ENCODE peak calls at places on chromosomes 1 and 21, in eight cellular contexts. S is IMR-90; I is MCF 10A; X is ovary; V is GM23338; P is dorsolateral prefrontal cortex; D is CD8-positive, alpha-beta T cell; N is astrocyte of the cerebellum. W is an unnamed sample.

GRCh38 chr1:90717665-90718410 is 736 bp upstream of the BARHL2 start:
- DNase-seq in S (peak; percentile 5), I (no peak), X (no peak), V (peak; percentile 89), P (no peak), D (no peak), N (no peak), W (peak; percentile 87)

GRCh38 chr1:194517567-194517966 is 1331.2 kb upstream of the B3GALT2 start:
- DNase-seq in S (no peak), I (no peak), X (no peak), V (no peak), P (no peak), D (no peak), N (no peak), W (no peak)

GRCh38 chr1:25031966-25032667 is 102.0 kb upstream of the RUNX3 start:
- DNase-seq in S (peak; percentile 63), I (peak; percentile 79), X (no peak), V (no peak), P (no peak), D (peak; percentile 41), N (no peak), W (no peak)

GRCh38 chr1:28096210-28097099 is 8.0 kb upstream of the EYA3 start:
- DNase-seq in S (no peak), I (no peak), X (no peak), V (no peak), P (no peak), D (no peak), N (no peak), W (no peak)

GRCh38 chr1:177567393-177567792 is 396.6 kb downstream of the BRINP2 start:
- DNase-seq in S (peak; percentile 8), I (peak; percentile 47), X (no peak), V (peak; percentile 58), P (no peak), D (no peak), N (no peak), W (no peak)

GRCh38 chr1:31335007-31335406 is 37.9 kb downstream of the FABP3 start:
- DNase-seq in S (peak; percentile 46), I (peak; percentile 51), X (no peak), V (peak; percentile 65), P (no peak), D (no peak), N (peak; percentile 19), W (no peak)

GRCh38 chr21:43921602-43921978 is 56.6 kb downstream of the AGPAT3 start:
- DNase-seq in S (no peak), I (no peak), X (no peak), V (peak; percentile 47), P (no peak), D (peak; percentile 24), N (no peak), W (no peak)

GRCh38 chr1:15610167-15610566 is 7.1 kb upstream of the DDI2 start:
- DNase-seq in S (no peak), I (no peak), X (no peak), V (no peak), P (no peak), D (no peak), N (no peak), W (no peak)

GRCh38 chr1:206490643-206491421 is 16.5 kb upstream of the RASSF5 start:
- DNase-seq in S (peak; percentile 62), I (no peak), X (no peak), V (no peak), P (no peak), D (no peak), N (no peak), W (no peak)

GRCh38 chr1:28971980-28972771 is 57.8 kb downstream of the EPB41 start:
- DNase-seq in S (peak; percentile 96), I (peak; percentile 64), X (no peak), V (no peak), P (no peak), D (no peak), N (peak; percentile 72), W (no peak)

GRCh38 chr21:45322960-45323461 is 35.3 kb upstream of the POFUT2 start:
- DNase-seq in S (no peak), I (peak; percentile 52), X (peak; percentile 79), V (no peak), P (peak; percentile 41), D (no peak), N (no peak), W (no peak)

GRCh38 chr1:221076467-221076866 is 197.2 kb downstream of the HLX start:
- DNase-seq in S (no peak), I (no peak), X (no peak), V (no peak), P (no peak), D (no peak), N (no peak), W (no peak)

GRCh38 chr1:25037174-25038074 is 107.3 kb upstream of the RUNX3 start:
- DNase-seq in S (peak; percentile 13), I (peak; percentile 62), X (no peak), V (peak; percentile 80), P (no peak), D (peak; percentile 59), N (no peak), W (no peak)

GRCh38 chr1:245166471-245166885 is 11.7 kb downstream of the KIF26B start:
- DNase-seq in S (peak; percentile 17), I (no peak), X (no peak), V (peak; percentile 16), P (no peak), D (no peak), N (no peak), W (no peak)

GRCh38 chr1:206631085-206631509 is 4.2 kb upstream of the DYRK3 start:
- DNase-seq in S (peak; percentile 93), I (peak; percentile 76), X (peak; percentile 69), V (peak; percentile 96), P (no peak), D (no peak), N (peak; percentile 78), W (no peak)

GRCh38 chr1:235923466-235924008 is 56.8 kb upstream of the LYST start:
- DNase-seq in S (peak; percentile 79), I (no peak), X (no peak), V (no peak), P (no peak), D (peak; percentile 19), N (no peak), W (no peak)

GRCh38 chr1:10338611-10339010 is 60.3 kb upstream of the PGD start:
- DNase-seq in S (no peak), I (no peak), X (no peak), V (no peak), P (no peak), D (no peak), N (no peak), W (no peak)

GRCh38 chr1:66335859-66336640 is 197.9 kb upstream of the SGIP1 start:
- DNase-seq in S (peak; percentile 61), I (peak; percentile 60), X (no peak), V (peak; percentile 38), P (peak; percentile 48), D (peak; percentile 41), N (no peak), W (no peak)

GRCh38 chr1:244054247-244054923 is 3.3 kb downstream of the ZBTB18 start:
- DNase-seq in S (no peak), I (no peak), X (no peak), V (no peak), P (no peak), D (no peak), N (no peak), W (no peak)

GRCh38 chr1:33410091-33410701 is 20.7 kb downstream of the PHC2 start:
- DNase-seq in S (peak; percentile 60), I (no peak), X (no peak), V (peak; percentile 32), P (no peak), D (no peak), N (no peak), W (no peak)

GRCh38 chr1:30920827-30921226 is 12.3 kb upstream of the SDC3 start:
- DNase-seq in S (no peak), I (no peak), X (no peak), V (no peak), P (no peak), D (no peak), N (no peak), W (no peak)

GRCh38 chr1:45750298-45751038 is at the start of gene IPP:
- DNase-seq in S (peak; percentile 97), I (peak; percentile 97), X (peak; percentile 98), V (peak; percentile 98), P (peak; percentile 90), D (peak; percentile 87), N (peak; percentile 89), W (peak; percentile 91)
- TF ChIP-seq CTCF in S (peak; percentile 31), I (no peak), X (no peak), V (no peak), P (peak; percentile 61), D (no peak), N (peak; percentile 16), W (no peak)

GRCh38 chr1:186244825-186245224 is 130.2 kb downstream of the TPR start:
- DNase-seq in S (no peak), I (peak; percentile 18), X (no peak), V (peak; percentile 68), P (no peak), D (no peak), N (no peak), W (no peak)
- TF ChIP-seq CTCF in S (peak; percentile 17), I (no peak), X (no peak), V (peak; percentile 54), P (no peak), D (no peak), N (no peak), W (peak; percentile 14)

GRCh38 chr21:25607812-25608737 is 794 bp upstream of the MRPL39 start:
- DNase-seq in S (peak; percentile 83), I (peak; percentile 85), X (peak; percentile 80), V (peak; percentile 92), P (peak; percentile 73), D (peak; percentile 65), N (peak; percentile 73), W (peak; percentile 25)
- TF ChIP-seq CTCF in S (peak; percentile 98), I (peak; percentile 84), X (peak; percentile 87), V (peak; percentile 96), P (peak; percentile 93), D (peak; percentile 90), N (peak; percentile 93), W (peak; percentile 91)

GRCh38 chr1:111476214-111476613 is 2.4 kb downstream of the C1orf162 start:
- DNase-seq in S (no peak), I (no peak), X (no peak), V (no peak), P (no peak), D (no peak), N (no peak), W (no peak)

GRCh38 chr1:111471538-111471937 is 2.2 kb upstream of the C1orf162 start:
- DNase-seq in S (no peak), I (no peak), X (no peak), V (no peak), P (no peak), D (no peak), N (no peak), W (no peak)

GRCh38 chr1:111474521-111474920 is 737 bp downstream of the C1orf162 start:
- DNase-seq in S (no peak), I (no peak), X (no peak), V (no peak), P (no peak), D (no peak), N (no peak), W (no peak)

GRCh38 chr1:111475706-111476105 is 1.9 kb downstream of the C1orf162 start:
- DNase-seq in S (no peak), I (no peak), X (no peak), V (no peak), P (no peak), D (no peak), N (no peak), W (no peak)

DNA sequence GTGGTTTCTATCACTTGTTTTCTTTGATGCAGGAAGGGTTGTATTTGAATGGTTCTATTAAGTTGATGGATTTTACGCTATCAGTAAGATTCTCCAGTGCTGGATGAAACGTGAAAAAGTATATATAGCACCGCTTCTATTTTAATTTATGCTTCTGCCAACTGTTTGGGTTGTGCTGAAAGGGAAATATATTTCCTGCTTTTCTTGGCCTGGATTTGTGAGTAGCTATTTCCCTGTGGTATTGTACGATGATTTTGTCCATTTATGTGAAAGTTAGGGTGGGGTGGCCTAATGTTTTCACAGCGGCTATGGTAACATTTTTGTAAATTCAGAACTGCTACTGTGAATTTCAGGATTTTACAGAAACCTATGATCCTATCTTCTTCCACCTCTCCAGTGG is 322 bp downstream of the C1orf162 start:
- DNase-seq in S (no peak), I (no peak), X (no peak), V (no peak), P (no peak), D (no peak), N (no peak), W (no peak)
- TF ChIP-seq CTCF in S (no peak), I (no peak), X (no peak), V (no peak), P (no peak), D (no peak), N (no peak), W (no peak)